ENCODE peak calls at places on chromosomes 13 and 19, in seven cellular contexts. M is iPS DF 6.9; S is nephron progenitor cell; X is uterus; D is frontal cortex; Y is stimulated activated effector memory CD8-positive, alpha-beta T cell treated with anti-CD3 and anti-CD28 coated beads, Interleukin-12 subunit alpha, Interleukin-12 subunit beta, amount 100 ng/mL, for 72 hours; R is activated gamma-delta T cell. L is an unnamed sample.

GRCh38 chr13:83865161-83866137 is 16.8 kb downstream of the SLITRK1 start:
- DNase-seq in R (no peak), X (no peak), D (no peak), M (no peak), S (no peak), Y (no peak), L (no peak)

GRCh38 chr19:38068851-38069250 is 155.2 kb downstream of the DPF1 start:
- DNase-seq in D (no peak), R (no peak), M (no peak), Y (no peak), X (no peak), S (no peak), L (no peak)

GRCh38 chr19:13098291-13099072 is 4.2 kb downstream of the LYL1 start:
- DNase-seq in S (no peak), R (no peak), D (peak; percentile 74), M (no peak), X (peak; percentile 65), Y (no peak), L (no peak)

GRCh38 chr19:35963514-35963913 is 27.3 kb downstream of the LRFN3 start:
- DNase-seq in R (no peak), M (peak; percentile 52), D (no peak), X (no peak), Y (no peak), S (peak; percentile 87), L (no peak)

GRCh38 chr19:279656-280055 is 11.5 kb downstream of the PLPP2 start:
- DNase-seq in Y (no peak), R (no peak), D (no peak), S (no peak), X (no peak), M (no peak), L (no peak)

GRCh38 chr13:48746816-48747215 is 93.1 kb downstream of the CYSLTR2 start:
- DNase-seq in M (no peak), X (no peak), S (no peak), R (no peak), Y (no peak), D (no peak), L (no peak)

GRCh38 chr19:38412961-38413360 is 10.1 kb downstream of the FAM98C start:
- DNase-seq in R (no peak), X (no peak), Y (no peak), M (no peak), D (no peak), S (no peak), L (no peak)

GRCh38 chr19:18650468-18651001 is 13.7 kb downstream of the KLHL26 start:
- DNase-seq in Y (no peak), X (peak; percentile 76), S (peak; percentile 54), R (no peak), D (no peak), M (no peak), L (no peak)